ENCODE peak calls at places on chromosome 9, in nine cellular contexts. A is body of pancreas, K is sigmoid colon, U is heart right ventricle, C is bronchial epithelial cell, Y is brain microvascular endothelial cell, P is fibroblast of lung, B is aorta, Q is endothelial cell of umbilical vein. N is an unnamed sample.

GRCh38 chr9:120767451-120767850 is 25.8 kb downstream of the FBXW2 start:
- DNase-seq in A (no peak), K (no peak), U (no peak), C (peak; percentile 94), Y (no peak), P (no peak), B (no peak), Q (no peak), N (no peak)

GRCh38 chr9:112334319-112334828 is 955 bp upstream of the PTBP3 start:
- DNase-seq in A (peak; percentile 26), K (no peak), U (no peak), C (peak; percentile 59), Y (no peak), P (peak; percentile 47), B (no peak), Q (peak; percentile 50), N (no peak)

GRCh38 chr9:13386324-13386723 is 106.8 kb upstream of the MPDZ start:
- DNase-seq in A (no peak), K (no peak), U (no peak), C (no peak), Y (no peak), P (no peak), B (peak; percentile 66), Q (no peak), N (no peak)

GRCh38 chr9:30673132-30673531 is 1711.3 kb upstream of the ACO1 start:
- DNase-seq in A (no peak), K (no peak), U (no peak), C (peak; percentile 68), Y (no peak), P (no peak), B (no peak), Q (no peak), N (no peak)

GRCh38 chr9:33458444-33458843 is 11.1 kb upstream of the AQP3 start:
- DNase-seq in A (peak; percentile 53), K (no peak), U (no peak), C (peak; percentile 96), Y (no peak), P (no peak), B (no peak), Q (peak; percentile 38), N (peak; percentile 53)

GRCh38 chr9:129125478-129125877 is 14.3 kb downstream of the PTPA start:
- DNase-seq in A (no peak), K (no peak), U (no peak), C (peak; percentile 88), Y (peak; percentile 92), P (peak; percentile 93), B (no peak), Q (no peak), N (no peak)

GRCh38 chr9:71767421-71768321 is 642 bp downstream of the CEMIP2 start:
- DNase-seq in A (peak; percentile 16), K (peak; percentile 69), U (peak; percentile 15), C (no peak), Y (no peak), P (peak; percentile 29), B (peak; percentile 48), Q (peak; percentile 49), N (peak; percentile 58)

GRCh38 chr9:89676281-89676680 is 71.5 kb downstream of the GADD45G start:
- DNase-seq in A (peak; percentile 98), K (peak; percentile 78), U (peak; percentile 74), C (no peak), Y (no peak), P (no peak), B (no peak), Q (no peak), N (peak; percentile 61)

GRCh38 chr9:117549444-117549843 is 134.6 kb upstream of the ASTN2 start:
- DNase-seq in A (no peak), K (no peak), U (no peak), C (no peak), Y (no peak), P (no peak), B (no peak), Q (no peak), N (no peak)

GRCh38 chr9:127730799-127731410 is 4.2 kb downstream of the TOR2A start:
- DNase-seq in A (no peak), K (no peak), U (no peak), C (no peak), Y (no peak), P (no peak), B (no peak), Q (no peak), N (no peak)

GRCh38 chr9:98933890-98934289 is 9.8 kb upstream of the COL15A1 start:
- DNase-seq in A (no peak), K (no peak), U (no peak), C (no peak), Y (no peak), P (no peak), B (no peak), Q (no peak), N (no peak)
- H3K27me3 ChIP-seq in A (no peaks in the 10 kb centered on the region), K (no peaks in the 10 kb centered on the region), U (no peaks in the 10 kb centered on the region), C (no peaks in the 10 kb centered on the region), Y (peaks cover 4% of the 10 kb centered on the region), P (peaks cover 13% of the 10 kb centered on the region), B (no peaks in the 10 kb centered on the region), Q (no peaks in the 10 kb centered on the region), N (peaks cover 14% of the 10 kb centered on the region)

GRCh38 chr9:26058111-26058895 is 380.1 kb upstream of the TUSC1 start:
- DNase-seq in A (no peak), K (no peak), U (no peak), C (peak; percentile 2), Y (no peak), P (no peak), B (no peak), Q (no peak), N (no peak)

GRCh38 chr9:26054600-26055516 is 376.6 kb upstream of the TUSC1 start:
- DNase-seq in A (no peak), K (no peak), U (no peak), C (no peak), Y (peak; percentile 14), P (no peak), B (no peak), Q (peak; percentile 28), N (no peak)

DNA sequence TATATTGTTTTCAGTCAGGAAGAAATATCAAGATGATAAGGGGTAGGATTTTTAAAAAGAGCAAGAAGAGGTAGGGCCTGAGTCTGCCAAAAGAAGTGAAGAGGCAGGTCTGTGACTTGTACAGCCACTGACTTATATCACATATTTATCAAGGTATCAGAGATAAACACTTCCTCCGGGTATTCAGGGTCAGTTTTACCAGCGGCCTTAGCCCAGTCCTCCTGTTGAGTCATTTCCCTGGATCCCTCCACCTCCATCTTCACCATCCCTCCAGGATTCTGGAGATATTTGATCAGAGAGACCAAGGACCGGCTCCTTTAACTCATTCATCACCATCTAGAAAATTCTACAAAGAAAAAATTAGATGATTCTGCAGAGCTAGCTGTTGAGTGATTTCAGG is 375.7 kb upstream of the TUSC1 start:
- DNase-seq in A (no peak), K (no peak), U (no peak), C (no peak), Y (no peak), P (no peak), B (no peak), Q (peak; percentile 9), N (no peak)
- H3K27me3 ChIP-seq in A (no peaks in the 10 kb centered on the region), K (no peaks in the 10 kb centered on the region), U (no peaks in the 10 kb centered on the region), C (no peaks in the 10 kb centered on the region), Y (no peaks in the 10 kb centered on the region), P (no peaks in the 10 kb centered on the region), B (no peaks in the 10 kb centered on the region), Q (no peaks in the 10 kb centered on the region), N (peaks cover 45% of the 10 kb centered on the region)

GRCh38 chr9:135574943-135575342 is 13.4 kb downstream of the PAEP start:
- DNase-seq in A (no peak), K (no peak), U (no peak), C (no peak), Y (no peak), P (no peak), B (no peak), Q (no peak), N (no peak)

GRCh38 chr9:135574331-135574730 is 12.8 kb downstream of the PAEP start:
- DNase-seq in A (no peak), K (no peak), U (no peak), C (no peak), Y (no peak), P (no peak), B (no peak), Q (no peak), N (no peak)

GRCh38 chr9:135573124-135573523 is 11.6 kb downstream of the PAEP start:
- DNase-seq in A (no peak), K (no peak), U (no peak), C (no peak), Y (no peak), P (no peak), B (no peak), Q (no peak), N (no peak)

GRCh38 chr9:135577256-135577655 is 15.7 kb downstream of the PAEP start:
- DNase-seq in A (no peak), K (no peak), U (no peak), C (no peak), Y (no peak), P (no peak), B (no peak), Q (no peak), N (no peak)

GRCh38 chr9:135575995-135576631 is 14.6 kb downstream of the PAEP start:
- DNase-seq in A (no peak), K (no peak), U (no peak), C (no peak), Y (no peak), P (no peak), B (no peak), Q (no peak), N (no peak)
- H3K27me3 ChIP-seq in A (no peaks in the 10 kb centered on the region), K (peaks cover 14% of the 10 kb centered on the region), U (no peaks in the 10 kb centered on the region), C (no peaks in the 10 kb centered on the region), Y (no peaks in the 10 kb centered on the region), P (no peaks in the 10 kb centered on the region), B (no peaks in the 10 kb centered on the region), Q (no peaks in the 10 kb centered on the region), N (no peaks in the 10 kb centered on the region)

GRCh38 chr9:34589371-34589655 is 211 bp downstream of the CNTFR start:
- DNase-seq in A (no peak), K (no peak), U (no peak), C (no peak), Y (no peak), P (no peak), B (no peak), Q (no peak), N (no peak)

GRCh38 chr9:34585946-34586705 is 3.4 kb downstream of the CNTFR start:
- DNase-seq in A (no peak), K (no peak), U (no peak), C (no peak), Y (no peak), P (no peak), B (peak; percentile 10), Q (no peak), N (no peak)

GRCh38 chr9:34588671-34589370 is 703 bp downstream of the CNTFR start:
- DNase-seq in A (no peak), K (no peak), U (no peak), C (no peak), Y (no peak), P (no peak), B (no peak), Q (no peak), N (peak; percentile 42)

GRCh38 chr9:34584970-34585369 is 4.6 kb downstream of the CNTFR start:
- DNase-seq in A (no peak), K (no peak), U (no peak), C (peak; percentile 41), Y (no peak), P (no peak), B (peak; percentile 14), Q (no peak), N (no peak)

DNA sequence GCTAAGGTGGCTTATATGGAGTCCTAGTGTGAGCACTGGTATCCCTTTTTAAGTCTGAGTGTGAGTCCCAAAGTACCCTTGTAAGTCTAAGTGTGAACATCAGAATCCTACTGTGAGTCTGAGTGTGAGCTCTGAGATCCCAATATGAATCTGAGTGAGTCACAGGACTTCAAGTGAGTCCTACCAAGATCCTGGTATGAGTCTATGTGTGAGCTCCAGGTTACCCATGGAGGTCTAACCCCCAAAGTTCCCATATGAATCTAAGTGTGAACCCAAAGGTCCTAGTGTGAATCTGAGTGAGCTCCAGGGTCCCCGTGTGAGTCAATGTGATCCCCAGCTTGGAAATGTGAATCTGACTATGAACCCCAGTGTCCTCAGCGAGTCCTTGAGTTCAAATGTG is 2.3 kb downstream of the CNTFR start:
- DNase-seq in A (no peak), K (no peak), U (no peak), C (peak; percentile 14), Y (no peak), P (no peak), B (no peak), Q (no peak), N (no peak)
- H3K27me3 ChIP-seq in A (peaks cover 10% of the 10 kb centered on the region), K (peaks cover 88% of the 10 kb centered on the region), U (peaks cover 89% of the 10 kb centered on the region), C (peaks cover 52% of the 10 kb centered on the region), Y (peaks cover 93% of the 10 kb centered on the region), P (peaks cover 68% of the 10 kb centered on the region), B (no peaks in the 10 kb centered on the region), Q (peaks cover 83% of the 10 kb centered on the region), N (peaks cover 14% of the 10 kb centered on the region)

N was measured in WERI-Rb-1.